ENCODE peak calls at places on chromosomes 2 and 18, in nine cellular contexts. L is right cardiac atrium, O is PC-3, Y is iPS DF 6.9, B is cardiac muscle cell, A is GM23338, S is uterus, C is breast epithelium, T is fibroblast of lung. M is an unnamed sample.

GRCh38 chr2:61470122-61470951 is 550 bp downstream of the USP34 start:
- DNase-seq in L (peak; percentile 95), O (peak; percentile 71), Y (no peak), B (peak; percentile 91), A (peak; percentile 90), S (peak; percentile 81), C (peak; percentile 85), T (peak; percentile 66), M (peak; percentile 78)

GRCh38 chr2:33085646-33086045 is 138.9 kb downstream of the LTBP1 start:
- DNase-seq in L (peak; percentile 65), O (no peak), Y (no peak), B (no peak), A (no peak), S (no peak), C (no peak), T (peak; percentile 53), M (no peak)

GRCh38 chr2:128279786-128280701 is 38.6 kb downstream of the HS6ST1 start:
- DNase-seq in L (peak; percentile 80), O (no peak), Y (no peak), B (no peak), A (no peak), S (no peak), C (peak; percentile 47), T (no peak), M (no peak)

GRCh38 chr18:9182852-9183399 is 46.3 kb downstream of the ANKRD12 start:
- DNase-seq in L (no peak), O (no peak), Y (no peak), B (no peak), A (no peak), S (no peak), C (no peak), T (no peak), M (no peak)

GRCh38 chr2:9206991-9207640 is 504 bp downstream of the ASAP2 start:
- DNase-seq in L (peak; percentile 82), O (no peak), Y (no peak), B (no peak), A (peak; percentile 56), S (peak; percentile 56), C (no peak), T (peak; percentile 29), M (no peak)

GRCh38 chr18:26655614-26656400 is 107.5 kb upstream of the KCTD1 start:
- DNase-seq in L (peak; percentile 86), O (peak; percentile 59), Y (no peak), B (peak; percentile 85), A (peak; percentile 86), S (peak; percentile 59), C (peak; percentile 63), T (peak; percentile 53), M (no peak)

GRCh38 chr2:207230261-207231105 is 64.7 kb upstream of the KLF7 start:
- DNase-seq in L (no peak), O (peak; percentile 60), Y (no peak), B (peak; percentile 16), A (peak; percentile 82), S (no peak), C (no peak), T (no peak), M (no peak)

GRCh38 chr2:36366491-36367120 is 11.0 kb downstream of the CRIM1 start:
- DNase-seq in L (no peak), O (peak; percentile 44), Y (no peak), B (no peak), A (peak; percentile 55), S (no peak), C (no peak), T (peak; percentile 50), M (no peak)

GRCh38 chr2:33476100-33476792 is at the start of gene RASGRP3:
- DNase-seq in L (peak; percentile 97), O (peak; percentile 59), Y (no peak), B (peak; percentile 86), A (peak; percentile 52), S (peak; percentile 71), C (peak; percentile 69), T (peak; percentile 98), M (peak; percentile 51)

GRCh38 chr2:203673933-203674332 is 32.5 kb upstream of the CD28 start:
- DNase-seq in L (no peak), O (no peak), Y (no peak), B (no peak), A (no peak), S (no peak), C (no peak), T (peak; percentile 64), M (no peak)

GRCh38 chr18:38565513-38565912 is 999.9 kb upstream of the CELF4 start:
- DNase-seq in L (no peak), O (no peak), Y (no peak), B (no peak), A (no peak), S (no peak), C (no peak), T (no peak), M (no peak)

GRCh38 chr2:235577404-235578330 is 83.8 kb downstream of the AGAP1 start:
- DNase-seq in L (peak; percentile 79), O (no peak), Y (no peak), B (no peak), A (no peak), S (no peak), C (no peak), T (peak; percentile 36), M (no peak)

GRCh38 chr2:221455214-221455613 is 116.9 kb downstream of the EPHA4 start:
- DNase-seq in L (no peak), O (no peak), Y (no peak), B (no peak), A (no peak), S (no peak), C (no peak), T (no peak), M (no peak)

GRCh38 chr2:139773720-139774277 is 993.6 kb upstream of the NXPH2 start:
- DNase-seq in L (no peak), O (peak; percentile 74), Y (no peak), B (no peak), A (no peak), S (no peak), C (no peak), T (peak; percentile 6), M (no peak)

GRCh38 chr18:62347091-62347506 is 22.0 kb downstream of the TNFRSF11A start:
- DNase-seq in L (no peak), O (no peak), Y (no peak), B (no peak), A (peak; percentile 44), S (no peak), C (no peak), T (no peak), M (no peak)

GRCh38 chr2:186862869-186863709 is 14.1 kb upstream of the ZSWIM2 start:
- DNase-seq in L (no peak), O (peak; percentile 71), Y (no peak), B (peak; percentile 41), A (peak; percentile 59), S (no peak), C (no peak), T (peak; percentile 24), M (no peak)

GRCh38 chr18:28365406-28365805 is 188.5 kb upstream of the CDH2 start:
- DNase-seq in L (no peak), O (peak; percentile 93), Y (no peak), B (no peak), A (no peak), S (no peak), C (no peak), T (peak; percentile 69), M (no peak)

GRCh38 chr2:10446631-10447030 is 1.5 kb downstream of the ODC1 start:
- DNase-seq in L (no peak), O (no peak), Y (no peak), B (no peak), A (no peak), S (no peak), C (no peak), T (no peak), M (no peak)

GRCh38 chr2:218024871-218025270 is 22.1 kb upstream of the TNS1 start:
- DNase-seq in L (no peak), O (no peak), Y (no peak), B (no peak), A (no peak), S (peak; percentile 5), C (no peak), T (no peak), M (no peak)

DNA sequence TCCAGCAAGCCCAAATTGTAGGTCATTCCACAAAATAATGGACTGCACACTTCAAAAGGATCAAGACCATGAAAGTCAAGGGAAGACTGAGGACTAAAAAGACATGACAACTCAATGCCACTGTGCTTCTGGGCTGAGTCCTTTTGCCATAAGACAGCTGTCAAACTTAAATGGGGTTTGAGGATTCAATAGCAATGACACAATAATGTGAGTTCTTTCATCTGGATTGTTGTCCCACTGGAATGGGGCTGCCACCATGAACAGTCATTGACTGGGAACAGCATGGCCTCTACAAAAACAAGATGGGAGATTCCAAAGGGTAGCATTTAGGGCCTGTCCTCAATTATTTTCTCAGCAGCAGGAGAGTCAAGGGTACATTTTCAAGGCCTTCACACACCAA is 118.5 kb downstream of the EN1 start:
- DNase-seq in L (no peak), O (no peak), Y (no peak), B (no peak), A (no peak), S (no peak), C (no peak), T (no peak), M (no peak)
- H3K4me1 ChIP-seq in L (no peaks in the 10 kb centered on the region), O (peaks cover 6% of the 10 kb centered on the region), Y (no peaks in the 10 kb centered on the region), B (no peaks in the 10 kb centered on the region), A (no peaks in the 10 kb centered on the region), S (no peaks in the 10 kb centered on the region), C (no peaks in the 10 kb centered on the region), T (no peaks in the 10 kb centered on the region), M (no peaks in the 10 kb centered on the region)

DNA sequence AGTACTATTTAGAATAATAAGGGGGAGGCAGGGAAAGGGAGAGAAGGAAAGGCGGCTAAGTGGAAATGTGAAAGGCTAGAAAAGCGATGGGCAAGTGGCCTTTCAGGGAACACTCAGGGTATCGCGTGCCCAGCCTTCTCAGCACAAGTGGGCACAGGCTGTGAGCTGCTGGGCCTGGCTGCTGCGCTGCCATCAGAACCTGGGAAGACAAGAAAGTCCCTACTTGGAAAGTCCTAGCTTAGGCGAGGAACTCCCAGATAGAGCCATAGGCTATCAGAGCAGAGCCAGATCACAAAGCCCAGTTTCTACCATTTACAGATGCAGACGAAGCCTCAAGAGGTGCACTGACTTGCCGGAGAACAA is 9.8 kb upstream of the FZD7 start:
- DNase-seq in L (no peak), O (no peak), Y (no peak), B (no peak), A (no peak), S (no peak), C (no peak), T (no peak), M (no peak)
- H3K27ac ChIP-seq in L (no peak overlapping the region), O (no peak overlapping the region), Y (peak overlapping the region; percentile 8), B (no peak overlapping the region), A (peak overlapping the region; percentile 76), S (no peak overlapping the region), C (no peak overlapping the region), T (no peak overlapping the region), M (no peak overlapping the region)

GRCh38 chr2:45856391-45857055 is 205.0 kb downstream of the PRKCE start:
- DNase-seq in L (no peak), O (no peak), Y (no peak), B (no peak), A (no peak), S (no peak), C (no peak), T (no peak), M (no peak)
- H3K4me1 ChIP-seq in L (peaks cover 12% of the 10 kb centered on the region), O (peaks cover 8% of the 10 kb centered on the region), Y (no peaks in the 10 kb centered on the region), B (peaks cover 17% of the 10 kb centered on the region), A (no peaks in the 10 kb centered on the region), S (no peaks in the 10 kb centered on the region), C (peaks cover 10% of the 10 kb centered on the region), T (peaks cover 8% of the 10 kb centered on the region), M (peaks cover 24% of the 10 kb centered on the region)

DNA sequence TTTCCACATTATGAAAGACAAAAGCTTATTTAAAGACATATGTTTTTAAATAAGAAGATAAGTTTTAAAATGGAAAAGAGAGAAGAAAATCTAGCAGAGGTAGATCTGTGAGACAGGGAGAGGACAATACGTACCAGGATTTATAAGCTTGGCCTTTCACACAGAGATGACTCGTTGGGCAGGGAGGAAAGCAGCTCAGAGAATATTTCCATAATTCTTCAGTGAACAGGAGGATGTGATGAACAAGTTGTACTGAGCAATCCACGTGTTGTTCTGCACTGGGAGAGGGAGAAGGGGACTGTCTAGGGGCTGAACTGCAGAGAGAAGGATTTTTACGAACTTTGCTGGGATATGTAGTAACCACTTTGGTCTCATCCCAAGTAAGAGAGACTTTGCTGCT is 162.6 kb upstream of the SETBP1 start:
- DNase-seq in L (no peak), O (peak; percentile 3), Y (no peak), B (no peak), A (no peak), S (no peak), C (no peak), T (peak; percentile 16), M (no peak)
- H3K27ac ChIP-seq in L (no peak overlapping the region), O (no peak overlapping the region), Y (no peak overlapping the region), B (no peak overlapping the region), A (no peak overlapping the region), S (peak overlapping the region; percentile 11), C (no peak overlapping the region), T (no peak overlapping the region), M (no peak overlapping the region)

M was measured in CD8-positive, alpha-beta T cell.